ENCODE peak calls at places on chromosomes 6 and 20, in five cellular contexts. M is aorta, Y is NCI-H460, U is BJ, K is nephron progenitor cell. J is an unnamed sample.

GRCh38 chr20:62907377-62908317 is 18.7 kb downstream of the DIDO1 start:
- DNase-seq in M (no peak), Y (no peak), U (no peak), K (peak), J (no peak)

GRCh38 chr20:7650481-7650880 is 289.8 kb downstream of the HAO1 start:
- DNase-seq in M (no peak), Y (no peak), U (peak), K (no peak), J (no peak)

GRCh38 chr20:15446373-15446772 is 1109.0 kb upstream of the FLRT3 start:
- DNase-seq in M (no peak), Y (no peak), U (no peak), K (peak), J (no peak)

GRCh38 chr6:56764081-56764566 is 121.4 kb upstream of the DST start:
- DNase-seq in M (no peak), Y (no peak), U (no peak), K (no peak), J (no peak)

GRCh38 chr6:1316482-1317220 is 4.8 kb downstream of the FOXQ1 start:
- DNase-seq in M (no peak), Y (no peak), U (no peak), K (peak), J (no peak)

GRCh38 chr20:3887870-3888614 is 1.1 kb upstream of the PANK2 start:
- DNase-seq in M (peak), Y (no peak), U (no peak), K (no peak), J (peak)

GRCh38 chr6:152270301-152270925 is 366.7 kb downstream of the SYNE1 start:
- DNase-seq in M (no peak), Y (no peak), U (no peak), K (no peak), J (no peak)

GRCh38 chr6:107560657-107561056 is 70.7 kb downstream of the SOBP start:
- DNase-seq in M (no peak), Y (no peak), U (no peak), K (no peak), J (no peak)

GRCh38 chr20:57653546-57653900 is 33.3 kb upstream of the ZBP1 start:
- DNase-seq in M (no peak), Y (no peak), U (no peak), K (no peak), J (no peak)

GRCh38 chr20:37343212-37343993 is 2.5 kb upstream of the SRC start:
- DNase-seq in M (no peak), Y (no peak), U (no peak), K (no peak), J (no peak)

GRCh38 chr6:21869085-21869771 is 275.7 kb downstream of the SOX4 start:
- DNase-seq in M (no peak), Y (no peak), U (no peak), K (no peak), J (no peak)

GRCh38 chr20:48784273-48784641 is 43.5 kb downstream of the PREX1 start:
- DNase-seq in M (no peak), Y (no peak), U (no peak), K (no peak), J (no peak)

GRCh38 chr6:11222385-11223277 is 9.8 kb downstream of the NEDD9 start:
- DNase-seq in M (no peak), Y (no peak), U (no peak), K (no peak), J (no peak)

J was measured in NCI-H774.